ENCODE peak calls at places on chromosomes 11 and 22, in four cellular contexts. M, B, V and S are unnamed samples. For H3K4me1, the result is how much of the 10 kb centered on the place peaks cover.

GRCh38 chr11:1782831-1783724 is 19.4 kb upstream of the CTSD start:
- DNase-seq in B (no peak), V (peak), M (no peak), S (peak)

GRCh38 chr11:117419136-117419914 is 91.7 kb downstream of the CEP164 start:
- DNase-seq in M (peak), V (no peak), B (no peak), S (no peak)

GRCh38 chr22:35140879-35141745 is 75.2 kb downstream of the ISX start:
- DNase-seq in M (no peak), V (no peak), B (peak), S (peak)

GRCh38 chr11:84522331-84522730 is 1104.8 kb downstream of the DLG2 start:
- DNase-seq in M (no peak), V (no peak), B (no peak), S (no peak)

GRCh38 chr11:133943950-133944698 is 12.6 kb downstream of the IGSF9B start:
- DNase-seq in B (no peak), V (no peak), M (no peak), S (no peak)

GRCh38 chr11:32033067-32033466 is 57.8 kb upstream of the RCN1 start:
- DNase-seq in B (no peak), V (no peak), M (no peak), S (no peak)

GRCh38 chr11:44605965-44606364 is 40.5 kb downstream of the CD82 start:
- DNase-seq in V (no peak), B (no peak), M (no peak), S (no peak)

GRCh38 chr11:77082838-77083552 is 16.2 kb downstream of the CAPN5 start:
- DNase-seq in M (peak), V (no peak), B (no peak), S (peak)

GRCh38 chr11:127055240-127055639 is 54.7 kb upstream of the KIRREL3 start:
- DNase-seq in B (no peak), M (no peak), V (no peak), S (no peak)

GRCh38 chr11:36070215-36070976 is 126.5 kb downstream of the LDLRAD3 start:
- DNase-seq in B (no peak), V (no peak), M (no peak), S (no peak)

GRCh38 chr11:36077368-36077767 is 133.5 kb downstream of the LDLRAD3 start:
- DNase-seq in V (no peak), B (no peak), M (no peak), S (no peak)

GRCh38 chr11:36071917-36072500 is 128.1 kb downstream of the LDLRAD3 start:
- DNase-seq in V (no peak), B (no peak), M (no peak), S (no peak)

GRCh38 chr11:36075053-36075452 is 131.2 kb downstream of the LDLRAD3 start:
- DNase-seq in V (peak), B (no peak), M (no peak), S (no peak)

GRCh38 chr11:36073411-36074203 is 129.7 kb downstream of the LDLRAD3 start:
- DNase-seq in B (no peak), M (no peak), V (peak), S (no peak)
- H3K27ac ChIP-seq in B (peak), M (no peak), V (no peak), S (peak)

DNA sequence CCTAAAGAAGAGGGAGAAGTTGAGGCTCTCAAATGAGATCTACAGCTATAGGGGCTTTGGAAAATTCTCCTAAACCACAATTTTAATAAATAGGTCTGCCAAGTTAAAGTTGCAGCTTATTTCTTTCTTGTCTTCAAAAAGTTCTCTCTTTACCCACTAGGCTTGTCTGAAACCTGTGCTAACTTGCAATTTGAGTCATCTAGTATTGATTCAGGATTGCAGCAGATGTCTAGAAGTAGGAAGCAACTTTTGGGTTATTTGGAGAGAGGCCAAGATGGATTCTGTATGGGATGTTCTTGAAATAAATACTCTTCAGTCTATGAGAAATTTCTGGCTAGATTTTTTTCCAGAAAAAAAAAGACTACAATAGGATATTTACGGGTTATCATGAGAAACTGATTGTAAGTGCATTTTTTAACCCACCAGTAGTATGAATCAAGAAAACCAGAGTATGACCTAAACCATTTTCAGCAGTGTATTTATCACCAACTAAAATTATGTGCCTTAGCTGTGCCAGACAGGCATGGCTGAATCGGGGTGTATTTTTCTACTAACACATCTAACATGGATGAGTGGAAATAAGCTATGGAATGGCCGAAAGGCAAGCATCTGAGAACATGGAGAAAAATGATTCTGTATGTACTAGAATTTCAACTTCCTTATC is 4.9 kb upstream of the RAB38 start:
- DNase-seq in V (no peak), M (no peak), B (no peak), S (no peak)
- H3K4me1 ChIP-seq in V (under half), M (under half), B (under half), S (under half)

GRCh38 chr22:36471341-36471821 is 10.1 kb downstream of the TXN2 start:
- DNase-seq in B (no peak), M (peak), V (peak), S (no peak)

GRCh38 chr22:36469094-36469710 is 12.2 kb downstream of the TXN2 start:
- DNase-seq in V (peak), M (peak), B (no peak), S (no peak)

GRCh38 chr22:36472689-36473088 is 8.8 kb downstream of the TXN2 start:
- DNase-seq in B (no peak), V (no peak), M (no peak), S (no peak)

GRCh38 chr22:36470994-36471331 is 10.5 kb downstream of the TXN2 start:
- DNase-seq in B (no peak), V (peak), M (peak), S (no peak)

GRCh38 chr22:36470162-36470993 is 11.1 kb downstream of the TXN2 start:
- DNase-seq in M (peak), V (peak), B (peak), S (peak)
- H3K27ac ChIP-seq in M (peak), V (peak), B (no peak), S (peak)

DNA sequence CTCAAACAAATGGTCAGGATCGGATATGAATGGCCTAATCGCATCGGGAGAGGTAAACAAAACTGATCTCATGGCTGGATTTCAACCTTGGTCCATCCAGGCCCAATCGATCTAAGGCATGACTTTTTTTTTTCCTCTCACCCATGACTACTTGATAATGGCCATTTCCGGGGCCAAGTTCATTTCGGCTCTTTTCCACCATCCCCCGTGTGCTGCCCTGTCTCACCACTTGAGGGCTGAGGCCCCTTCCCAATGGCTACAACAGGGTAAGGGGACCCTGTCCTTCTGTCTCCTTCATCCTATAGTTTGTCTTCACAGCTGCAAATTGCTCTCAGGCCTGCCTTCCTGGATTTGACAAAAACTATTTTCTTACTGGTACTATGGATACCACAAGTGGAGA is 26.7 kb downstream of the GRAP2 start:
- DNase-seq in V (no peak), B (no peak), M (no peak), S (no peak)
- H3K4me1 ChIP-seq in V (under half), B (under half), M (under half), S (under half)

GRCh38 chr11:60785136-60785535 is at the start of gene MS4A10:
- DNase-seq in B (no peak), M (no peak), V (no peak), S (peak)
- H3K27ac ChIP-seq in B (no peak), M (no peak), V (no peak), S (peak)

GRCh38 chr11:66936326-66936725 is 21.9 kb downstream of the PC start:
- DNase-seq in V (no peak), M (no peak), B (no peak), S (no peak)

GRCh38 chr11:66934971-66935779 is 23.0 kb downstream of the PC start:
- DNase-seq in V (no peak), B (no peak), M (no peak), S (no peak)

GRCh38 chr11:66929753-66930152 is 28.4 kb downstream of the PC start:
- DNase-seq in V (no peak), B (no peak), M (no peak), S (no peak)

GRCh38 chr11:66933508-66933907 is 24.7 kb downstream of the PC start:
- DNase-seq in V (no peak), B (no peak), M (no peak), S (no peak)

GRCh38 chr11:66932543-66932942 is 25.6 kb downstream of the PC start:
- DNase-seq in V (no peak), B (no peak), M (no peak), S (no peak)
- H3K4me1 ChIP-seq in V (under half), B (under half), M (under half), S (under half)

DNA sequence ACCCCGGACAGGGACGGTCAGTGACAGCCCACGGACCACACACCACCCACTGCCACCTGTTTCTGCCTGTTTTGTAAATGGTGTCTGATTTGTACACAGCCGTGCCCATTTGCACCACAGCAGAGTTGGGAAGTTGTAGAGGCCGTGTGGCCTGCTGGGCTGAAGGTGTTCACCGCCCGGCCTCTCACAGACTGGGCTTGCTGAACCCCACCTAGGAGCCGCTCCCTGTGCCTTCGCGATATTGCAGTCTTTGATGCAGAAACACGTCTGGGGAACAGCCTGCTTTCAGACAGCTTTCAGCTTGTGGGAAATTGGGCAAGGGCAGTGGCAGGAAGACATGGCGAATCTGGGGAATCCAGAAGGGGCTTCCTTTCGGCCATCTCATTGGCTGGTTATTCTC is 9.8 kb upstream of the GRAMD4 start:
- DNase-seq in B (no peak), M (no peak), V (no peak), S (no peak)
- H3K27ac ChIP-seq in B (no peak), M (no peak), V (no peak), S (no peak)

DNA sequence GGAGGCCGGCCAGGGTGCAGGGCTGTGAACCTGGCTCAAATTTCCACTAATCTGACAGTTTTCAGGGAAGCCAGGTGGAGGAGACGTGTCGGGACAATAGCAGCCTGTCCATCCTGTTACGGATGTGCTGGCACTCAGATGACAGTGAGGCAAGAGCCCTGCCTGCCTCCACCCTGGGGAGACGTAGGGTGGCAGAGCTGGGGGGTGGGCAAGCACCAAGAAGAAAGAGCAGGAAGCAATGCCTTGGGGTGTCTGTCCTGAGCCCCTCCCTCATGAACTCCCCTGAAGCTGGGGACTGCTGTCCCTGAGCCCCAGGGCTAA is 10.0 kb upstream of the TRIM29 start:
- DNase-seq in B (no peak), M (no peak), V (no peak), S (no peak)
- H3K4me1 ChIP-seq in B (under half), M (under half), V (under half), S (under half)